ENCODE peak calls at places on chromosomes 13 and 19, in eight cellular contexts. One of them, this sample, is unnamed.

GRCh38 chr13:108463365-108463764 is 166.0 kb upstream of the MYO16 start:
- DNase-seq in SW 1271: peak
- DNase-seq in stimulated activated CD4-positive, alpha-beta T cell treated with anti-CD3 and anti-CD28 coated beads, TNF-alpha, amount 100 ng/mL, for 1 hour: no peak
- DNase-seq in HuH-7.5: no peak
- DNase-seq in small intestine: no peak
- DNase-seq in heart right ventricle: no peak
- DNase-seq in colonic mucosa: no peak
- DNase-seq in right cardiac atrium: no peak
- DNase-seq in this sample: no peak

GRCh38 chr19:10289167-10289835 is 451 bp upstream of the ICAM5 start:
- DNase-seq in SW 1271: peak
- DNase-seq in stimulated activated CD4-positive, alpha-beta T cell treated with anti-CD3 and anti-CD28 coated beads, TNF-alpha, amount 100 ng/mL, for 1 hour: no peak
- DNase-seq in HuH-7.5: peak
- DNase-seq in small intestine: no peak
- DNase-seq in heart right ventricle: no peak
- DNase-seq in colonic mucosa: peak
- DNase-seq in right cardiac atrium: peak
- DNase-seq in this sample: peak

GRCh38 chr13:45863716-45864590 is 12.4 kb upstream of the SIAH3 start:
- DNase-seq in SW 1271: no peak
- DNase-seq in stimulated activated CD4-positive, alpha-beta T cell treated with anti-CD3 and anti-CD28 coated beads, TNF-alpha, amount 100 ng/mL, for 1 hour: no peak
- DNase-seq in HuH-7.5: no peak
- DNase-seq in small intestine: no peak
- DNase-seq in heart right ventricle: no peak
- DNase-seq in colonic mucosa: no peak
- DNase-seq in right cardiac atrium: no peak
- DNase-seq in this sample: no peak

GRCh38 chr19:5651361-5651760 is 28.5 kb downstream of the SAFB start:
- DNase-seq in SW 1271: no peak
- DNase-seq in stimulated activated CD4-positive, alpha-beta T cell treated with anti-CD3 and anti-CD28 coated beads, TNF-alpha, amount 100 ng/mL, for 1 hour: no peak
- DNase-seq in HuH-7.5: no peak
- DNase-seq in small intestine: no peak
- DNase-seq in heart right ventricle: no peak
- DNase-seq in colonic mucosa: no peak
- DNase-seq in right cardiac atrium: no peak
- DNase-seq in this sample: no peak

GRCh38 chr13:109155301-109155761 is 525.9 kb downstream of the MYO16 start:
- DNase-seq in SW 1271: no peak
- DNase-seq in stimulated activated CD4-positive, alpha-beta T cell treated with anti-CD3 and anti-CD28 coated beads, TNF-alpha, amount 100 ng/mL, for 1 hour: no peak
- DNase-seq in HuH-7.5: no peak
- DNase-seq in small intestine: no peak
- DNase-seq in heart right ventricle: no peak
- DNase-seq in colonic mucosa: no peak
- DNase-seq in right cardiac atrium: no peak
- DNase-seq in this sample: no peak

GRCh38 chr19:33553530-33554310 is 32.1 kb upstream of the PEPD start:
- DNase-seq in SW 1271: no peak
- DNase-seq in stimulated activated CD4-positive, alpha-beta T cell treated with anti-CD3 and anti-CD28 coated beads, TNF-alpha, amount 100 ng/mL, for 1 hour: no peak
- DNase-seq in HuH-7.5: no peak
- DNase-seq in small intestine: no peak
- DNase-seq in heart right ventricle: no peak
- DNase-seq in colonic mucosa: no peak
- DNase-seq in right cardiac atrium: peak
- DNase-seq in this sample: no peak

GRCh38 chr19:39497850-39498261 is 891 bp upstream of the DLL3 start:
- DNase-seq in SW 1271: no peak
- DNase-seq in stimulated activated CD4-positive, alpha-beta T cell treated with anti-CD3 and anti-CD28 coated beads, TNF-alpha, amount 100 ng/mL, for 1 hour: no peak
- DNase-seq in HuH-7.5: peak
- DNase-seq in small intestine: peak
- DNase-seq in heart right ventricle: no peak
- DNase-seq in colonic mucosa: peak
- DNase-seq in right cardiac atrium: no peak
- DNase-seq in this sample: no peak

GRCh38 chr19:2592824-2593223 is 109.7 kb downstream of the GNG7 start:
- DNase-seq in SW 1271: no peak
- DNase-seq in stimulated activated CD4-positive, alpha-beta T cell treated with anti-CD3 and anti-CD28 coated beads, TNF-alpha, amount 100 ng/mL, for 1 hour: no peak
- DNase-seq in HuH-7.5: no peak
- DNase-seq in small intestine: no peak
- DNase-seq in heart right ventricle: no peak
- DNase-seq in colonic mucosa: no peak
- DNase-seq in right cardiac atrium: no peak
- DNase-seq in this sample: no peak

GRCh38 chr13:92656103-92656502 is 570.5 kb upstream of the GPC6 start:
- DNase-seq in SW 1271: no peak
- DNase-seq in stimulated activated CD4-positive, alpha-beta T cell treated with anti-CD3 and anti-CD28 coated beads, TNF-alpha, amount 100 ng/mL, for 1 hour: no peak
- DNase-seq in HuH-7.5: no peak
- DNase-seq in small intestine: no peak
- DNase-seq in heart right ventricle: no peak
- DNase-seq in colonic mucosa: no peak
- DNase-seq in right cardiac atrium: no peak
- DNase-seq in this sample: no peak

GRCh38 chr19:18833849-18834643 is 2.3 kb downstream of the UPF1 start:
- DNase-seq in SW 1271: no peak
- DNase-seq in stimulated activated CD4-positive, alpha-beta T cell treated with anti-CD3 and anti-CD28 coated beads, TNF-alpha, amount 100 ng/mL, for 1 hour: no peak
- DNase-seq in HuH-7.5: peak
- DNase-seq in small intestine: peak
- DNase-seq in heart right ventricle: no peak
- DNase-seq in colonic mucosa: peak
- DNase-seq in right cardiac atrium: no peak
- DNase-seq in this sample: no peak

GRCh38 chr19:13783565-13784500 is 9.6 kb downstream of the C19orf53 start:
- DNase-seq in SW 1271: no peak
- DNase-seq in stimulated activated CD4-positive, alpha-beta T cell treated with anti-CD3 and anti-CD28 coated beads, TNF-alpha, amount 100 ng/mL, for 1 hour: no peak
- DNase-seq in HuH-7.5: no peak
- DNase-seq in small intestine: no peak
- DNase-seq in heart right ventricle: no peak
- DNase-seq in colonic mucosa: no peak
- DNase-seq in right cardiac atrium: no peak
- DNase-seq in this sample: no peak

GRCh38 chr13:80312967-80313366 is 28.0 kb downstream of the SPRY2 start:
- DNase-seq in SW 1271: no peak
- DNase-seq in stimulated activated CD4-positive, alpha-beta T cell treated with anti-CD3 and anti-CD28 coated beads, TNF-alpha, amount 100 ng/mL, for 1 hour: no peak
- DNase-seq in HuH-7.5: no peak
- DNase-seq in small intestine: no peak
- DNase-seq in heart right ventricle: no peak
- DNase-seq in colonic mucosa: no peak
- DNase-seq in right cardiac atrium: no peak
- DNase-seq in this sample: no peak

GRCh38 chr13:35964764-35965163 is 166.4 kb downstream of the DCLK1 start:
- DNase-seq in SW 1271: no peak
- DNase-seq in stimulated activated CD4-positive, alpha-beta T cell treated with anti-CD3 and anti-CD28 coated beads, TNF-alpha, amount 100 ng/mL, for 1 hour: no peak
- DNase-seq in HuH-7.5: no peak
- DNase-seq in small intestine: no peak
- DNase-seq in heart right ventricle: no peak
- DNase-seq in colonic mucosa: no peak
- DNase-seq in right cardiac atrium: no peak
- DNase-seq in this sample: no peak

This sample was measured in NCI-H1048.